ENCODE peak calls at places on chromosome X, in four cellular contexts. X is kidney epithelial cell, A is AG09319, C is heart right ventricle. Y is an unnamed sample.
A peak's percentile ranks its signal among the peaks of the same experiment; 100 is the strongest.

GRCh38 chrX:24676403-24677024 is 17.2 kb upstream of the POLA1 start:
- DNase-seq in X (no peak), A (no peak), C (no peak), Y (peak; percentile 37)

GRCh38 chrX:29935455-29935854 is 279.9 kb upstream of the MAGEB2 start:
- DNase-seq in X (no peak), A (no peak), C (no peak), Y (no peak)

GRCh38 chrX:74449937-74450330 is 28.6 kb downstream of the SLC16A2 start:
- DNase-seq in X (peak; percentile 5), A (no peak), C (no peak), Y (peak; percentile 39)

GRCh38 chrX:1883772-1884171 is 268.9 kb downstream of the ASMT start:
- DNase-seq in X (no peak), A (no peak), C (no peak), Y (peak; percentile 57)

GRCh38 chrX:110021180-110022022 is 18.5 kb downstream of the TMEM164 start:
- DNase-seq in X (no peak), A (peak; percentile 56), C (peak; percentile 25), Y (peak; percentile 34)

GRCh38 chrX:39450578-39450977 is 647.2 kb downstream of the BCOR start:
- DNase-seq in X (no peak), A (no peak), C (no peak), Y (no peak)

GRCh38 chrX:112941209-112941788 is 100.7 kb upstream of the AMOT start:
- DNase-seq in X (no peak), A (no peak), C (no peak), Y (peak; percentile 25)

GRCh38 chrX:3094261-3094660 is 53.0 kb downstream of the ARSF start:
- DNase-seq in X (no peak), A (no peak), C (no peak), Y (peak; percentile 28)

GRCh38 chrX:18758166-18758932 is 50.9 kb downstream of the PPEF1 start:
- DNase-seq in X (no peak), A (no peak), C (no peak), Y (no peak)

GRCh38 chrX:46978341-46979291 is 66.4 kb downstream of the JADE3 start:
- DNase-seq in X (no peak), A (peak; percentile 44), C (peak; percentile 48), Y (peak; percentile 86)

GRCh38 chrX:71627588-71628404 is 9.5 kb upstream of the CXCR3 start:
- DNase-seq in X (no peak), A (no peak), C (no peak), Y (no peak)

GRCh38 chrX:97021680-97022079 is 138.0 kb downstream of the RPA4 start:
- DNase-seq in X (no peak), A (no peak), C (no peak), Y (peak; percentile 15)

GRCh38 chrX:120251471-120252011 is 929 bp downstream of the ZBTB33 start:
- DNase-seq in X (no peak), A (no peak), C (peak; percentile 13), Y (peak; percentile 17)

GRCh38 chrX:2374086-2374485 is 126.7 kb downstream of the DHRSX start:
- DNase-seq in X (no peak), A (peak; percentile 65), C (no peak), Y (no peak)

GRCh38 chrX:46916273-46916672 is 4.1 kb downstream of the JADE3 start:
- DNase-seq in X (no peak), A (no peak), C (no peak), Y (no peak)

GRCh38 chrX:134258202-134258601 is 21.2 kb downstream of the CCDC160 start:
- DNase-seq in X (no peak), A (no peak), C (no peak), Y (no peak)

GRCh38 chrX:362937-363620 is 23.6 kb downstream of the PPP2R3B start:
- DNase-seq in X (no peak), A (no peak), C (no peak), Y (no peak)

GRCh38 chrX:9390121-9390520 is 74.7 kb upstream of the TBL1X start:
- DNase-seq in X (no peak), A (no peak), C (no peak), Y (no peak)

GRCh38 chrX:119238557-119238956 is 2.5 kb downstream of the PGRMC1 start:
- DNase-seq in X (no peak), A (no peak), C (no peak), Y (no peak)

GRCh38 chrX:27893871-27894270 is 86.1 kb downstream of the MAGEB10 start:
- DNase-seq in X (no peak), A (no peak), C (no peak), Y (no peak)

GRCh38 chrX:72572248-72573157 is at the start of gene HDAC8:
- DNase-seq in X (peak; percentile 42), A (peak; percentile 40), C (peak; percentile 71), Y (peak; percentile 75)

GRCh38 chrX:53249387-53250042 is 24.5 kb upstream of the KDM5C start:
- DNase-seq in X (no peak), A (no peak), C (no peak), Y (no peak)

GRCh38 chrX:53031380-53031779 is 17.2 kb upstream of the GPR173 start:
- DNase-seq in X (no peak), A (no peak), C (no peak), Y (no peak)

GRCh38 chrX:72084114-72084513 is 47.6 kb downstream of the RTL5 start:
- DNase-seq in X (no peak), A (no peak), C (no peak), Y (no peak)

GRCh38 chrX:13059676-13060499 is 15.5 kb upstream of the FAM9C start:
- DNase-seq in X (no peak), A (no peak), C (no peak), Y (peak; percentile 16)

GRCh38 chrX:21975827-21976226 is 35.3 kb downstream of the SMS start:
- DNase-seq in X (no peak), A (peak; percentile 29), C (no peak), Y (peak; percentile 36)
- TF ChIP-seq CTCF in X (no peak), A (peak; percentile 55), C (peak; percentile 26), Y (peak; percentile 44)

DNA sequence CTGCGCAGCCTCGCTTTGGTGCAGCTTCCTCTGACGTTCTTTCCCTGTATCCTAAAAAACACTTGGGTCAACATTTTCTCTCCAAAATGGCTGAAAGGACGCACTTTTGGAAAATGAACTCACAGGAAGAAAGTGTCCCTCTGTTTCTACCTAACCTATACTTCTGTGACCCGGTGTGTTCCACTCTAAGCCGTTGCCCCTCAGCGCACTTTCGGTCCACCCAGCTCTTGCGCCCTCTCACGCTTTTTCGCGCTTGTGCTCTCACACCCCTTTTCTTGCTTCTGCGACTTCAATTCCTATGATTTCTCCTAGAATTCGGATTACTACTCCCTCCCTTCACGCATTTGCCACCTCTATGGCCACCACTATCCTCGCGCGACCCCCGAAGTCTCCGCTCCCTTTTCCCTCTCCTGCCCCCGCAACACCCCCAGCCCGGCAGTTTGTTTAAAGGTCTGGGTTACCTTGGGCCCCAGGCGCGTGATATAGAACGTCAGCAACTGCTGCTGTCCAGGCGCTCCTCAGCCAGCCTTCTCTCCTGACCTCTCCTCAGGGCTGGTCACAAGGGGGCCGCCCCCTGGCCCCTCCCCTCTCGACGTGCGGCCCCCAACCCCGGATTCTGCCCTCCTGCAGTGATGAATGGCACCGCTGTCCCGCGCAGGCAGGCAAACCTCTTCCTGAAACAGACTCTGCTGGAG is at the start of gene USP51:
- DNase-seq in X (no peak), A (peak; percentile 27), C (peak; percentile 49), Y (no peak)
- TF ChIP-seq CTCF in X (no peak), A (no peak), C (no peak), Y (no peak)

GRCh38 chrX:153744210-153745066 is 19.6 kb upstream of the PLXNB3 start:
- DNase-seq in X (no peak), A (no peak), C (no peak), Y (no peak)
- TF ChIP-seq CTCF in X (peak; percentile 28), A (peak; percentile 13), C (peak; percentile 28), Y (no peak)

GRCh38 chrX:136336623-136337022 is 35.9 kb downstream of the ADGRG4 start:
- DNase-seq in X (no peak), A (no peak), C (no peak), Y (peak; percentile 14)
- TF ChIP-seq CTCF in X (peak; percentile 31), A (peak; percentile 20), C (peak; percentile 28), Y (no peak)

DNA sequence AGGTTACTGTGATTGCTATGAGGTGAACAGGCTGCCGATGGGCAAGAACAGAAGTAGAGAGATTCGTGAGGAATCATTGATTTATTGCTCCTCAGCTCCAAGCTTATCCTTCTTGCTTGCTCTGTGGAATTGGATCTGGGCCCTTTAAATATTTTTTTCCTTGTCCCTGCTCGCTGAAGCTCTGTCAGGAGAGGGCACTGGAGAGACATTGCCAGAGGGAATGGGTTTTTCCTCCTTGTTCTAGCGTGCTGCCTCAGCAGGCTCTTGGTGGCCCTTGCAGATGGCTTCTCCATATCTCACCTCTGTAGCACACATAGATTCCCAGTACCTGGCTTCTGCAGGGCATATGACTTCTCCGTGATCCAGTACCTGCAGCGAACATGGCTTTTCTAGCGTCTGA is 67.4 kb downstream of the CNGA2 start:
- DNase-seq in X (no peak), A (no peak), C (no peak), Y (peak; percentile 40)
- TF ChIP-seq CTCF in X (no peak), A (peak; percentile 22), C (no peak), Y (no peak)

GRCh38 chrX:11908371-11908770 is 150.3 kb downstream of the MSL3 start:
- DNase-seq in X (no peak), A (no peak), C (no peak), Y (peak; percentile 59)
- TF ChIP-seq CTCF in X (peak; percentile 56), A (peak; percentile 35), C (peak; percentile 34), Y (peak; percentile 42)

GRCh38 chrX:99795495-99795894 is 614.6 kb downstream of the PCDH19 start:
- DNase-seq in X (no peak), A (no peak), C (no peak), Y (no peak)
- TF ChIP-seq CTCF in X (peak; percentile 21), A (peak; percentile 20), C (no peak), Y (no peak)

GRCh38 chrX:16445166-16445752 is 204.7 kb upstream of the S100G start:
- DNase-seq in X (no peak), A (no peak), C (no peak), Y (peak; percentile 70)
- TF ChIP-seq CTCF in X (peak; percentile 75), A (peak; percentile 73), C (peak; percentile 76), Y (peak; percentile 84)

GRCh38 chrX:48937065-48937907 is 18.5 kb upstream of the PIM2 start:
- DNase-seq in X (no peak), A (no peak), C (peak; percentile 34), Y (no peak)
- TF ChIP-seq CTCF in X (no peak), A (no peak), C (no peak), Y (no peak)

Y was measured in MCF 10A.